ENCODE peak calls at places on chromosomes 12 and 14, in six cellular contexts. N is A673, O is H9, A is spleen, F is pancreas, S is psoas muscle. Z is an unnamed sample.
A peak's percentile ranks its signal among the peaks of the same experiment; 100 is the strongest.

GRCh38 chr14:101444116-101444515 is 117.2 kb upstream of the DIO3 start:
- DNase-seq in F (no peak), A (no peak), N (no peak), S (no peak), O (no peak), Z (no peak)

GRCh38 chr12:132452596-132453350 is 37.2 kb upstream of the FBRSL1 start:
- DNase-seq in F (no peak), O (no peak), N (no peak), S (no peak), A (peak; percentile 69), Z (no peak)

GRCh38 chr14:77141592-77142288 is at the start of gene ZDHHC22:
- DNase-seq in F (peak; percentile 21), O (peak; percentile 79), A (no peak), N (no peak), S (no peak), Z (no peak)

GRCh38 chr12:80189241-80189640 is 89.9 kb downstream of the OTOGL start:
- DNase-seq in A (no peak), O (no peak), F (no peak), S (no peak), N (no peak), Z (no peak)

GRCh38 chr12:102486153-102486552 is 5.8 kb upstream of the IGF1 start:
- DNase-seq in S (no peak), F (no peak), O (no peak), N (no peak), A (no peak), Z (no peak)

GRCh38 chr14:101595887-101596721 is 34.8 kb downstream of the DIO3 start:
- DNase-seq in A (peak; percentile 77), F (peak; percentile 4), S (no peak), O (no peak), N (peak; percentile 14), Z (no peak)

GRCh38 chr12:105036937-105037649 is 47.2 kb downstream of the ALDH1L2 start:
- DNase-seq in F (no peak), O (no peak), S (no peak), N (no peak), A (no peak), Z (no peak)

GRCh38 chr14:104743461-104744380 is 9.2 kb upstream of the SIVA1 start:
- DNase-seq in O (no peak), S (peak; percentile 12), N (no peak), A (peak; percentile 61), F (no peak), Z (no peak)

GRCh38 chr14:90639641-90640040 is 176.6 kb downstream of the TTC7B start:
- DNase-seq in O (no peak), F (no peak), A (no peak), N (no peak), S (no peak), Z (no peak)

GRCh38 chr12:16163891-16164290 is 113.6 kb downstream of the SLC15A5 start:
- DNase-seq in O (no peak), F (no peak), S (no peak), A (no peak), N (no peak), Z (no peak)

GRCh38 chr14:99649219-99649618 is 4.3 kb downstream of the HHIPL1 start:
- DNase-seq in A (no peak), S (no peak), O (no peak), F (no peak), N (no peak), Z (no peak)

GRCh38 chr14:90381999-90382451 is 14.8 kb upstream of the CALM1 start:
- DNase-seq in S (peak; percentile 31), F (peak; percentile 69), N (no peak), A (no peak), O (peak; percentile 59), Z (peak; percentile 77)

GRCh38 chr12:120597861-120598260 is 16.7 kb upstream of the POP5 start:
- DNase-seq in F (no peak), N (no peak), O (no peak), S (no peak), A (no peak), Z (peak; percentile 21)

GRCh38 chr12:55068416-55069010 is 48.7 kb downstream of the NEUROD4 start:
- DNase-seq in A (no peak), F (peak; percentile 28), N (peak; percentile 90), O (peak; percentile 87), S (no peak), Z (no peak)

GRCh38 chr14:103508521-103508920 is 14.1 kb downstream of the CKB start:
- DNase-seq in N (no peak), A (no peak), O (no peak), S (no peak), F (no peak), Z (no peak)

GRCh38 chr12:27252934-27253333 is 8.8 kb downstream of the STK38L start:
- DNase-seq in A (no peak), S (no peak), O (no peak), N (no peak), F (no peak), Z (no peak)

GRCh38 chr12:88960213-88960878 is 380.1 kb upstream of the KITLG start:
- DNase-seq in S (no peak), N (no peak), O (no peak), A (no peak), F (no peak), Z (no peak)

GRCh38 chr12:62631531-62632520 is 165.2 kb downstream of the MON2 start:
- DNase-seq in O (peak; percentile 79), S (peak; percentile 55), A (peak; percentile 83), N (peak; percentile 45), F (peak; percentile 38), Z (peak; percentile 79)

GRCh38 chr12:71392521-71393145 is 47.0 kb upstream of the LGR5 start:
- DNase-seq in A (no peak), S (no peak), N (peak; percentile 87), F (peak; percentile 18), O (peak; percentile 45), Z (no peak)

GRCh38 chr12:125100551-125101434 is 35.6 kb downstream of the AACS start:
- DNase-seq in O (no peak), S (no peak), F (no peak), A (no peak), N (no peak), Z (no peak)

GRCh38 chr14:75906680-75907280 is 75.0 kb downstream of the TGFB3 start:
- DNase-seq in N (peak; percentile 64), F (peak; percentile 62), O (no peak), S (peak; percentile 35), A (no peak), Z (no peak)

GRCh38 chr12:116599285-116600122 is 40.3 kb downstream of the MAP1LC3B2 start:
- DNase-seq in F (peak; percentile 84), S (peak; percentile 86), A (peak; percentile 94), O (peak; percentile 86), N (peak; percentile 83), Z (peak; percentile 89)

GRCh38 chr14:64726585-64726890 is 22.3 kb downstream of the PLEKHG3 start:
- DNase-seq in N (no peak), S (no peak), F (peak; percentile 85), O (peak; percentile 81), A (peak; percentile 49), Z (peak; percentile 60)

GRCh38 chr12:123917337-123917850 is 55.2 kb downstream of the CCDC92 start:
- DNase-seq in F (no peak), A (peak; percentile 52), O (no peak), N (no peak), S (no peak), Z (no peak)

GRCh38 chr14:20327005-20327869 is 5.8 kb downstream of the CCNB1IP1 start:
- DNase-seq in O (no peak), N (peak; percentile 76), S (no peak), A (no peak), F (no peak), Z (no peak)

GRCh38 chr12:130849561-130850417 is 10.7 kb upstream of the STX2 start:
- DNase-seq in O (peak; percentile 82), S (no peak), A (peak; percentile 34), F (peak; percentile 34), N (no peak), Z (no peak)

GRCh38 chr14:22699801-22700564 is 55.8 kb upstream of the OR6J1 start:
- DNase-seq in N (no peak), O (no peak), S (no peak), F (no peak), A (no peak), Z (no peak)

GRCh38 chr12:52189376-52190174 is 2.2 kb downstream of the KRT80 start:
- DNase-seq in N (no peak), F (no peak), A (no peak), S (no peak), O (no peak), Z (no peak)

GRCh38 chr12:98745578-98746391 is 100.7 kb downstream of the APAF1 start:
- DNase-seq in N (no peak), O (peak; percentile 46), S (no peak), F (no peak), A (no peak), Z (no peak)

GRCh38 chr14:68268197-68268596 is 448.6 kb downstream of the RAD51B start:
- DNase-seq in F (no peak), N (no peak), A (no peak), S (no peak), O (no peak), Z (no peak)
- H3K27ac ChIP-seq in F (no peak overlapping the region), N (no peak overlapping the region), A (peak overlapping the region; percentile 87), S (no peak overlapping the region), O (no peak overlapping the region), Z (peak overlapping the region; percentile 63)

GRCh38 chr12:111424793-111425251 is 19.1 kb downstream of the SH2B3 start:
- DNase-seq in A (no peak), S (no peak), O (peak; percentile 81), F (no peak), N (no peak), Z (no peak)
- TF ChIP-seq CTCF in A (peak; percentile 8), S (no peak), O (peak; percentile 62), F (no peak), N (peak; percentile 20), Z (no peak)

DNA sequence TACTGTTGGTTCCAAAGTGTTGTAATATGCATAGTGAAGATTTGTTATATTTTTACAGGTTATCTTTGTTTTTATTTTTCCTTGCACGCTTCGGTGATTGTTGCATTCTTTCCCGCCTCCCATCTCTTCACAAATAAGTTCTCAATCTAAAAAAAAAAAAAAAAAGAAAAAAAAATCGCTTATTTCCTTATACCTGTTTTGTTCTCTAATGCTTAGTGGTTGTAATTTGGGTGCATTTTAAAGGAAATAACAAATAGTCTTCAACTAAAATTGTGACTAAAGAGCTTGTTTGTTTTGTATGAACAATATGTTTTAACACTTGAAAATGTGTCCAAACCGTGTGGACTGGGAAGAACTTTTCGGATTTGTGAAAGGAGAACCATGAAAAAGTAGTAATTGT is 1.5 kb downstream of the CAND1 start:
- DNase-seq in N (no peak), F (no peak), O (no peak), S (no peak), A (no peak), Z (no peak)
- H3K4me1 ChIP-seq in N (peaks cover 32% of the 10 kb centered on the region), F (peaks cover 41% of the 10 kb centered on the region), O (no peaks in the 10 kb centered on the region), S (peaks cover 39% of the 10 kb centered on the region), A (peaks cover 26% of the 10 kb centered on the region), Z (peaks cover 55% of the 10 kb centered on the region)

DNA sequence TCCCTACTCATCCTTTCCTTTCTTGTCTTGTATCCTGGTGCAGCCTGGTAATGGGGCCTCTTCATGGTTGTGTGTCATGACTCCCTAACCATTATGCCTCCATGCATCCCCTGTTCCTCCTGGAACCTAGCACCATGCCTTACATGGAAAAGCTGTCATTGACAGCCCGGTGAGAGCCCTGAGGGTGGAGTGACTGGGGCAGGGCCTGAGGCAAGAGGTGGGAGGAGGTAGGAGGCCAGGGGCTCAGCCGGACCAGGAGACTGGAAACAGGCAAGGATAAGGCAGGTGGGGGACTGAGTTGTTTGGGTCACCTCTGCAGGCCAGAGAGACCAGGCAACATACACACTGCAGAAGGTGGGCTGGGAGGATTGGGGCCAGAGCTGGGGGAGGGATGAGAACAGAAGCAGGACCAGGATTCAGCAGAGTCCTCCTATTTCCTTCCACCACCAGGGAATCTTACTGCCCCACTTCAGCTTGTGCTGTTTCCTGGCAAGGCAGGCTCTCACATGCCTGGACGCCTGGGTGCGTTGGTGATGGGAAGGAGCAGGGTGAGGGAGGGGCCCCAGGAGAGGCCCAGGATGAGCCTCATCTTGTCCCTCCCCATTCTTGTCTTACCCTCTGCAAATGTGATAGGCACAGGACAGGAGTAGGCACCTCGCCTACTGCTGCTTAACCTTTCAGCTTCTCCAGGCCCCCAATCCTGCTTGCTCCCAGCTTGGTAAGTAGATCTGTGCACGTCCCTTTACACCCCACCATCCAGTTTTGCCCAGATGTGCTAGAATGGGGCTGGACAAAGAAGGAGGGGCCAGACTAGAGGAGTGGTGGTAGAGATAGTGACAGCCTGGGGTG is at the start of gene LTB4R2:
- DNase-seq in S (no peak), F (no peak), O (no peak), A (no peak), N (no peak), Z (no peak)
- H3K27ac ChIP-seq in S (peak within 1 kb of the TSS; percentile 79), F (peak within 1 kb of the TSS; percentile 89), O (no peak within 1 kb of the TSS), A (peak within 1 kb of the TSS; percentile 92), N (no peak within 1 kb of the TSS), Z (peak within 1 kb of the TSS; percentile 90)

Z was measured in upper lobe of right lung.